ENCODE peak calls at places on chromosomes 4 and X, in six cellular contexts. W is coronary artery, S is NCI-H1105 treated with DMSO at 0.1 percent for 48 hours, L is KBM-7, I is RPMI7951, O is mammary epithelial cell. K is an unnamed sample.

GRCh38 chrX:129462707-129463106 is 60.6 kb downstream of the SMARCA1 start:
- DNase-seq in W (no peak), S (peak), L (peak), I (no peak), O (no peak), K (no peak)

GRCh38 chrX:107707866-107708265 is 67.7 kb downstream of the TSC22D3 start:
- DNase-seq in W (peak), S (no peak), L (no peak), I (no peak), O (no peak), K (no peak)

GRCh38 chrX:150504399-150505186 is 63.8 kb upstream of the MTM1 start:
- DNase-seq in W (no peak), S (no peak), L (no peak), I (peak), O (no peak), K (no peak)

GRCh38 chr4:99459546-99460042 is 24.5 kb upstream of the ADH7 start:
- DNase-seq in W (no peak), S (no peak), L (no peak), I (no peak), O (no peak), K (no peak)

GRCh38 chr4:173518419-173519102 is 11.5 kb downstream of the HAND2 start:
- DNase-seq in W (no peak), S (no peak), L (no peak), I (no peak), O (no peak), K (no peak)

GRCh38 chr4:95388911-95389310 is 159.9 kb downstream of the UNC5C start:
- DNase-seq in W (no peak), S (no peak), L (no peak), I (no peak), O (no peak), K (no peak)

GRCh38 chr4:98287328-98287727 is 26.1 kb downstream of the RAP1GDS1 start:
- DNase-seq in W (no peak), S (no peak), L (no peak), I (no peak), O (no peak), K (no peak)

GRCh38 chr4:122921971-122922876 is at the start of gene NUDT6:
- DNase-seq in W (peak), S (peak), L (peak), I (peak), O (peak), K (peak)

GRCh38 chr4:971670-972500 is 1.5 kb downstream of the DGKQ start:
- DNase-seq in W (no peak), S (no peak), L (no peak), I (no peak), O (no peak), K (no peak)

GRCh38 chrX:68112321-68112720 is 321.0 kb downstream of the OPHN1 start:
- DNase-seq in W (no peak), S (no peak), L (no peak), I (peak), O (peak), K (no peak)